ENCODE peak calls at places on chromosome 20, in eight cellular contexts. Q is activated T-helper 2 cell treated with anti-CD3 and anti-CD28 coated beads, Interferon-gamma antibody, Interleukin-2, Interleukin-4, amounts not matched to agents 10 μg/mL and 5 μg/mL and 100 μg/mL, durations not matched to agents 14 hours and 24 hours and 36 hours; Y is Peyer's patch; T is nucleus accumbens; H is A172; U is cardiac muscle cell; P is skeletal muscle cell; S is GM23248. G is an unnamed sample.

GRCh38 chr20:45138451-45139300 is 14.4 kb upstream of the WFDC12 start:
- DNase-seq in S (peak), Q (peak), Y (peak), U (peak), P (no peak), H (peak), T (no peak), G (peak)

GRCh38 chr20:61925555-61926252 is 140.0 kb downstream of the TAF4 start:
- DNase-seq in P (peak), Q (no peak), Y (no peak), S (peak), H (peak), U (peak), T (no peak), G (no peak)

GRCh38 chr20:32159766-32160221 is 47.7 kb downstream of the PLAGL2 start:
- DNase-seq in U (no peak), Y (no peak), Q (no peak), H (no peak), S (no peak), T (no peak), P (no peak), G (no peak)

GRCh38 chr20:11207749-11208502 is 534.1 kb upstream of the JAG1 start:
- DNase-seq in T (no peak), Q (no peak), U (peak), P (no peak), Y (peak), H (peak), S (peak), G (no peak)

GRCh38 chr20:17912916-17913315 is 55.7 kb downstream of the SNX5 start:
- DNase-seq in U (peak), Y (no peak), S (peak), H (no peak), Q (no peak), P (no peak), T (no peak), G (no peak)

GRCh38 chr20:46588532-46589509 is 38.4 kb upstream of the OCSTAMP start:
- DNase-seq in Q (no peak), Y (no peak), U (no peak), H (no peak), S (no peak), P (no peak), T (no peak), G (no peak)

GRCh38 chr20:34574426-34574825 is 15.9 kb downstream of the MAP1LC3A start:
- DNase-seq in P (no peak), T (no peak), H (no peak), Y (no peak), Q (no peak), U (no peak), S (no peak), G (no peak)

GRCh38 chr20:42741906-42742305 is 447.8 kb downstream of the PTPRT start:
- DNase-seq in S (no peak), Q (no peak), H (no peak), T (no peak), Y (no peak), U (no peak), P (no peak), G (no peak)

GRCh38 chr20:37733416-37733815 is 39.6 kb downstream of the CTNNBL1 start:
- DNase-seq in T (no peak), H (no peak), P (no peak), S (no peak), Q (no peak), U (no peak), Y (no peak), G (no peak)

GRCh38 chr20:25227317-25227831 is 20.5 kb upstream of the PYGB start:
- DNase-seq in H (peak), P (no peak), Y (no peak), S (peak), Q (no peak), U (peak), T (no peak), G (no peak)

GRCh38 chr20:8131598-8132014 is 460 bp upstream of the PLCB1 start:
- DNase-seq in P (no peak), U (peak), T (no peak), S (peak), Y (no peak), Q (no peak), H (no peak), G (no peak)

GRCh38 chr20:62795023-62795761 is 1.1 kb upstream of the MRGBP start:
- DNase-seq in T (peak), Y (peak), H (no peak), U (peak), S (peak), Q (peak), P (no peak), G (no peak)

GRCh38 chr20:35306931-35307517 is 14.8 kb upstream of the FAM83C start:
- DNase-seq in Q (peak), T (peak), H (peak), Y (peak), S (peak), U (peak), P (peak), G (no peak)

GRCh38 chr20:62267543-62267942 is 29.2 kb downstream of the OSBPL2 start:
- DNase-seq in Y (no peak), S (no peak), U (no peak), H (no peak), Q (no peak), P (no peak), T (peak), G (no peak)

GRCh38 chr20:24497851-24498250 is 28.4 kb downstream of the SYNDIG1 start:
- DNase-seq in U (no peak), H (peak), S (no peak), Y (no peak), Q (no peak), P (peak), T (no peak), G (no peak)

GRCh38 chr20:53162251-53162835 is 190.2 kb downstream of the TSHZ2 start:
- DNase-seq in S (peak), P (peak), U (peak), T (no peak), Q (no peak), Y (no peak), H (peak), G (no peak)

GRCh38 chr20:38842558-38842981 is 37.1 kb downstream of the PPP1R16B start:
- DNase-seq in S (no peak), T (no peak), H (no peak), P (no peak), U (no peak), Q (no peak), Y (no peak), G (peak)

GRCh38 chr20:38947931-38948362 is 14.2 kb upstream of the DHX35 start:
- DNase-seq in P (no peak), H (no peak), Y (no peak), U (no peak), T (no peak), Q (no peak), S (no peak), G (no peak)

GRCh38 chr20:47007826-47008655 is 113.4 kb downstream of the EYA2 start:
- DNase-seq in H (no peak), P (no peak), T (no peak), Q (no peak), Y (no peak), S (no peak), U (no peak), G (no peak)

GRCh38 chr20:25082498-25082873 is 545 bp upstream of the VSX1 start:
- DNase-seq in P (no peak), S (no peak), T (no peak), Y (no peak), Q (no peak), U (no peak), H (no peak), G (no peak)

GRCh38 chr20:23147964-23148720 is 62.0 kb upstream of the CD93 start:
- DNase-seq in P (peak), Y (peak), T (no peak), U (peak), S (peak), Q (peak), H (peak), G (no peak)

GRCh38 chr20:46358336-46359058 is 47.9 kb downstream of the ELMO2 start:
- DNase-seq in H (no peak), S (no peak), Y (no peak), Q (no peak), U (no peak), T (no peak), P (no peak), G (no peak)

GRCh38 chr20:49863666-49864065 is 51.0 kb downstream of the SLC9A8 start:
- DNase-seq in Q (no peak), H (no peak), T (no peak), S (no peak), Y (no peak), P (no peak), U (no peak), G (no peak)

GRCh38 chr20:47027042-47027441 is 132.4 kb downstream of the EYA2 start:
- DNase-seq in U (no peak), P (no peak), Q (no peak), H (no peak), S (peak), T (no peak), Y (no peak), G (no peak)

GRCh38 chr20:61271273-61272221 is 19.5 kb downstream of the CDH4 start:
- DNase-seq in U (no peak), Q (no peak), S (no peak), T (peak), H (no peak), P (no peak), Y (no peak), G (no peak)

GRCh38 chr20:53569606-53570307 is 23.9 kb downstream of the ZNF217 start:
- DNase-seq in T (no peak), Q (no peak), Y (no peak), H (no peak), U (no peak), S (no peak), P (no peak), G (no peak)

GRCh38 chr20:18224968-18225568 is 63.3 kb upstream of the ZNF133 start:
- DNase-seq in U (peak), T (no peak), P (peak), Q (no peak), S (peak), H (peak), Y (no peak), G (no peak)

GRCh38 chr20:48126227-48126740 is 341.0 kb upstream of the SULF2 start:
- DNase-seq in P (no peak), T (no peak), S (no peak), Q (no peak), H (no peak), Y (no peak), U (no peak), G (no peak)

GRCh38 chr20:8389381-8390368 is 257.6 kb downstream of the PLCB1 start:
- DNase-seq in P (no peak), H (peak), S (peak), T (no peak), Q (no peak), U (peak), Y (no peak), G (no peak)

GRCh38 chr20:5767493-5768098 is 17.4 kb downstream of the SHLD1 start:
- DNase-seq in Q (no peak), H (peak), U (no peak), S (no peak), P (no peak), T (no peak), Y (no peak), G (no peak)

GRCh38 chr20:6956574-6956973 is 189.1 kb downstream of the BMP2 start:
- DNase-seq in P (no peak), S (peak), T (no peak), H (no peak), U (peak), Q (no peak), Y (no peak), G (no peak)

GRCh38 chr20:63215101-63216040 is 560 bp downstream of the YTHDF1 start:
- DNase-seq in Y (peak), Q (peak), T (no peak), U (peak), P (no peak), H (peak), S (peak), G (no peak)

GRCh38 chr20:33602826-33603590 is 59.1 kb upstream of the C20orf144 start:
- DNase-seq in U (no peak), H (peak), Q (no peak), Y (no peak), T (no peak), P (no peak), S (peak), G (no peak)

GRCh38 chr20:50193851-50194830 is 3.5 kb downstream of the CEBPB start:
- DNase-seq in P (no peak), H (no peak), U (peak), S (peak), Q (no peak), T (no peak), Y (no peak), G (no peak)

GRCh38 chr20:51860015-51860882 is 57.9 kb upstream of the SALL4 start:
- DNase-seq in S (peak), H (peak), T (no peak), P (peak), Q (no peak), Y (peak), U (peak), G (no peak)

GRCh38 chr20:48283470-48284110 is 498.3 kb upstream of the SULF2 start:
- DNase-seq in Y (peak), P (peak), S (peak), T (peak), U (peak), Q (no peak), H (peak), G (no peak)

GRCh38 chr20:32980131-32980941 is 23.9 kb downstream of the SUN5 start:
- DNase-seq in T (peak), U (no peak), P (no peak), Y (peak), H (no peak), S (no peak), Q (no peak), G (no peak)

GRCh38 chr20:10427060-10427692 is 6.8 kb downstream of the MKKS start:
- DNase-seq in Q (no peak), P (no peak), S (peak), T (peak), H (peak), Y (no peak), U (peak), G (no peak)

GRCh38 chr20:38473353-38473795 is 731 bp downstream of the RALGAPB start:
- DNase-seq in T (no peak), H (peak), U (peak), S (peak), Q (no peak), Y (no peak), P (no peak), G (no peak)

GRCh38 chr20:354298-354977 is 7.5 kb downstream of the NRSN2 start:
- DNase-seq in Q (peak), U (peak), S (peak), P (no peak), T (peak), H (peak), Y (peak), G (peak)

G was measured in GM12891.